ENCODE peak calls at places on chromosomes 13 and 19, in nine cellular contexts. V is vagina, Y is K562, D is upper lobe of left lung, K is IMR-90, Q is Peyer's patch, X is testis, S is uterus, A is body of pancreas. U is an unnamed sample.

GRCh38 chr13:104779311-104779710 is 1713.1 kb upstream of the SLC10A2 start:
- DNase-seq in V (no peak), Y (no peak), D (no peak), K (peak), Q (no peak), X (no peak), S (no peak), A (no peak), U (no peak)

GRCh38 chr19:10416380-10417257 is 3.7 kb upstream of the PDE4A start:
- DNase-seq in V (no peak), Y (peak), D (peak), K (peak), Q (peak), X (peak), S (no peak), A (peak), U (peak)

GRCh38 chr19:31018951-31019350 is 330.3 kb downstream of the TSHZ3 start:
- DNase-seq in V (no peak), Y (no peak), D (no peak), K (no peak), Q (no peak), X (no peak), S (no peak), A (no peak), U (no peak)

GRCh38 chr19:31553112-31553843 is 204.0 kb upstream of the TSHZ3 start:
- DNase-seq in V (no peak), Y (no peak), D (no peak), K (no peak), Q (no peak), X (no peak), S (no peak), A (no peak), U (no peak)

GRCh38 chr13:112643759-112644459 is 45.9 kb upstream of the ATP11A start:
- DNase-seq in V (no peak), Y (no peak), D (peak), K (no peak), Q (no peak), X (no peak), S (no peak), A (peak), U (no peak)

GRCh38 chr19:37869766-37870340 is 36.5 kb downstream of the WDR87 start:
- DNase-seq in V (no peak), Y (no peak), D (no peak), K (no peak), Q (no peak), X (no peak), S (no peak), A (no peak), U (no peak)

GRCh38 chr13:113946409-113947181 is 27.3 kb downstream of the C13orf46 start:
- DNase-seq in V (no peak), Y (no peak), D (no peak), K (no peak), Q (peak), X (no peak), S (no peak), A (no peak), U (no peak)

GRCh38 chr19:33310606-33311325 is 8.4 kb upstream of the CEBPA start:
- DNase-seq in V (no peak), Y (no peak), D (peak), K (no peak), Q (peak), X (no peak), S (no peak), A (peak), U (no peak)

GRCh38 chr19:23203841-23204344 is 46.3 kb downstream of the ZNF724 start:
- DNase-seq in V (no peak), Y (no peak), D (no peak), K (no peak), Q (no peak), X (peak), S (no peak), A (no peak), U (peak)

GRCh38 chr19:45591004-45591637 is 6.5 kb upstream of the OPA3 start:
- DNase-seq in V (no peak), Y (peak), D (peak), K (peak), Q (peak), X (peak), S (no peak), A (peak), U (no peak)

GRCh38 chr13:49403966-49404365 is 39.9 kb downstream of the CAB39L start:
- DNase-seq in V (no peak), Y (no peak), D (no peak), K (no peak), Q (no peak), X (no peak), S (no peak), A (no peak), U (no peak)

GRCh38 chr13:60661514-60661913 is 264.5 kb downstream of the TDRD3 start:
- DNase-seq in V (no peak), Y (no peak), D (no peak), K (no peak), Q (no peak), X (no peak), S (no peak), A (no peak), U (no peak)

GRCh38 chr19:32674153-32674958 is 624 bp downstream of the ANKRD27 start:
- DNase-seq in V (no peak), Y (peak), D (peak), K (no peak), Q (no peak), X (no peak), S (no peak), A (no peak), U (no peak)

GRCh38 chr19:15869109-15869555 is 28.7 kb downstream of the CYP4F2 start:
- DNase-seq in V (no peak), Y (peak), D (peak), K (no peak), Q (no peak), X (peak), S (peak), A (peak), U (no peak)

GRCh38 chr13:65417953-65418352 is 1812.2 kb downstream of the PCDH9 start:
- DNase-seq in V (no peak), Y (no peak), D (no peak), K (no peak), Q (no peak), X (no peak), S (no peak), A (no peak), U (no peak)

GRCh38 chr19:3655402-3656072 is 28.9 kb upstream of the CACTIN start:
- DNase-seq in V (no peak), Y (peak), D (no peak), K (peak), Q (no peak), X (no peak), S (peak), A (no peak), U (no peak)

GRCh38 chr19:29415507-29415906 is 110.3 kb upstream of the VSTM2B start:
- DNase-seq in V (no peak), Y (no peak), D (no peak), K (no peak), Q (no peak), X (no peak), S (no peak), A (no peak), U (no peak)

GRCh38 chr13:24627864-24628418 is 52.3 kb upstream of the ATP12A start:
- DNase-seq in V (no peak), Y (peak), D (no peak), K (no peak), Q (no peak), X (no peak), S (no peak), A (no peak), U (no peak)

GRCh38 chr13:104011505-104012270 is 945.5 kb upstream of the SLC10A2 start:
- DNase-seq in V (no peak), Y (no peak), D (no peak), K (no peak), Q (no peak), X (peak), S (no peak), A (peak), U (peak)

GRCh38 chr19:40416918-40417713 is 3.9 kb upstream of the PRX start:
- DNase-seq in V (peak), Y (peak), D (peak), K (peak), Q (no peak), X (peak), S (no peak), A (no peak), U (no peak)

GRCh38 chr13:112885782-112886268 is 83.2 kb upstream of the MCF2L start:
- DNase-seq in V (no peak), Y (peak), D (peak), K (peak), Q (peak), X (peak), S (peak), A (peak), U (peak)

GRCh38 chr13:101520672-101521071 is 68.2 kb downstream of the ITGBL1 start:
- DNase-seq in V (no peak), Y (no peak), D (no peak), K (peak), Q (no peak), X (no peak), S (no peak), A (no peak), U (no peak)

GRCh38 chr13:39527961-39528720 is 74.9 kb downstream of the LHFPL6 start:
- DNase-seq in V (no peak), Y (no peak), D (no peak), K (peak), Q (no peak), X (no peak), S (no peak), A (no peak), U (no peak)

GRCh38 chr13:49977992-49978391 is 18.9 kb upstream of the TRIM13 start:
- DNase-seq in V (no peak), Y (no peak), D (no peak), K (no peak), Q (no peak), X (no peak), S (no peak), A (no peak), U (no peak)

GRCh38 chr19:8850488-8850887 is 18.3 kb downstream of the MBD3L1 start:
- DNase-seq in V (no peak), Y (no peak), D (no peak), K (no peak), Q (no peak), X (no peak), S (no peak), A (no peak), U (no peak)

GRCh38 chr19:46357846-46358583 is 11.1 kb downstream of the PPP5C start:
- DNase-seq in V (no peak), Y (no peak), D (no peak), K (peak), Q (no peak), X (no peak), S (no peak), A (no peak), U (no peak)

DNA sequence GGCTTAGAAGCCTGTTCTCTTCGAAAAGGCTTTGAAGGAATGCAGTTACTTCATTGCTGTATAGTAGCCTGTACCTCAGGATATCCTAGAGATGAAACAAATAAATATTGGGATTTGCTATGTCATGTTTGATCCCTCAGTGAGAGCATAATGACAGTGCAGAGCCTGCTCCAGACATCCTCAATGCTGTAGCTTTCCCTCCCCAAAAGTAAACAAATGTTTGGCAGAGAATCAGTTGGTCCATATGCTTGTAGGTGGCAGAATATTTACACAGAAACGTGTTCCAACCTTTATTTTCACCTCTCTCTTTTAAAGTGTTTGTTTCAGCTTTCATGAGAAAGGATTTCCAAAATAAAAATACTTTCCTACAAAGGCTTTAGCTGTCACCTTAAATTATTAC is 515.2 kb upstream of the SGCG start:
- DNase-seq in V (no peak), Y (no peak), D (no peak), K (no peak), Q (no peak), X (no peak), S (no peak), A (no peak), U (no peak)
- TF ChIP-seq POLR2A in V (no peak), Y (no peak), D (no peak), K (no peak), Q (no peak), X (no peak), S (no peak), A (no peak), U (no peak)

GRCh38 chr19:1115646-1116420 is 12.0 kb downstream of the GPX4 start:
- DNase-seq in V (no peak), Y (no peak), D (no peak), K (no peak), Q (no peak), X (no peak), S (no peak), A (no peak), U (no peak)

GRCh38 chr19:1112254-1113208 is 8.7 kb downstream of the GPX4 start:
- DNase-seq in V (no peak), Y (peak), D (peak), K (no peak), Q (peak), X (peak), S (peak), A (peak), U (peak)

GRCh38 chr19:1111641-1112253 is 8.0 kb downstream of the GPX4 start:
- DNase-seq in V (no peak), Y (no peak), D (no peak), K (no peak), Q (no peak), X (no peak), S (no peak), A (no peak), U (no peak)

GRCh38 chr19:1113986-1114483 is 10.2 kb downstream of the GPX4 start:
- DNase-seq in V (no peak), Y (no peak), D (no peak), K (no peak), Q (no peak), X (no peak), S (no peak), A (no peak), U (peak)

DNA sequence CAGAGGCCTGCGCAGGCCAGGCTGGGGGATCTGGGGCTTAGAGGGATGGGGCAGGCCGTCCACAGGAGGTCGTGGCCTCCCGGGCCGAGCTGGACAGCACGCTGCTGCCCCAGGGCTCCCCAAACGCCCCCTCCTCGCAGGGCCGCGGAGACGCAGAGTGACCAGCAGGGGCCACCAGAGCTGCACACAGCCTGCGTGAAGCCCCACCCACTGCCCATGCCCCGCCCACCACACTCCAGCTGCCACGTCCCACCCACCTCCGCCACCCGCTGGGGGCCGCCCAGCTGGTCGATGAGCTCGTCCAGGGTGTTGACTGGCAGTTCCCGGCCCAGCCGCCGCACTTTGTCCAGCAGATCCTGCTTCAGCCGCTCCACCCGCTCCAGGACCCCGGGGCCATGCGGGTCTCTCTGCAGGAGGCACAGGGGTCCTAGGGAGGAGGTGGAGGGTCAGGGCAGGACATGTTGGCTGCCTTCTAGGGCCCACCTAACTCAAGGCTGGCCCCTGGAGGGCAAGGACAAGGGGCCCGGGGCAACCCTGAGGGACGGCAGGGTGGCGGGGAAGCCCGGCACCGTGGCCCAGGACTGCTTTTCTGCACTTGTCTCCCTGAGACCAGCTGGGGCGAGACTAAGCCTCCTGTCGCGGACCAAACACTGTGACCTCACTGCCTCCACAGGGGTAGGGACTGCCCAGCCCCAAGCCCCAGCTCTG is 9.6 kb downstream of the GPX4 start:
- DNase-seq in V (no peak), Y (peak), D (peak), K (peak), Q (peak), X (peak), S (peak), A (peak), U (peak)
- TF ChIP-seq POLR2A in V (no peak), Y (no peak), D (no peak), K (no peak), Q (no peak), X (no peak), S (peak), A (no peak), U (no peak)

DNA sequence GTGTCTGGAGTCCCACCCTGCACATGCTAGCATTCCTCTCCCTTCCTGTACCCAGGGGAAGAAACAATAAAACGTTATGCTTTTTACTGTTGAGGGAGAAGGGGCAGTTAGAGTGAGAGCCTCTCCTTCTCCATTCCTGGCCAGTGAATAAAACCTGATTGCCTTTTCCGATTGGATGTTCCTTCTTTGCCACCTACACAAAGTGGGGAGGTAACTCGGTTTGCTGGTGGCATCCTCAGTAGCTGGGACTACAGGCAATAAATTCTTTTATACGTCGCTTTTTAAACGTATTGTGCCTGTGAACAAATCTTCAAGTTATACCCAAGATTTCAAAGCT is 725 bp upstream of the MVB12A start:
- DNase-seq in V (no peak), Y (no peak), D (no peak), K (no peak), Q (no peak), X (no peak), S (no peak), A (no peak), U (no peak)
- TF ChIP-seq POLR2A in V (no peak), Y (no peak), D (no peak), K (no peak), Q (no peak), X (no peak), S (no peak), A (no peak), U (no peak)

DNA sequence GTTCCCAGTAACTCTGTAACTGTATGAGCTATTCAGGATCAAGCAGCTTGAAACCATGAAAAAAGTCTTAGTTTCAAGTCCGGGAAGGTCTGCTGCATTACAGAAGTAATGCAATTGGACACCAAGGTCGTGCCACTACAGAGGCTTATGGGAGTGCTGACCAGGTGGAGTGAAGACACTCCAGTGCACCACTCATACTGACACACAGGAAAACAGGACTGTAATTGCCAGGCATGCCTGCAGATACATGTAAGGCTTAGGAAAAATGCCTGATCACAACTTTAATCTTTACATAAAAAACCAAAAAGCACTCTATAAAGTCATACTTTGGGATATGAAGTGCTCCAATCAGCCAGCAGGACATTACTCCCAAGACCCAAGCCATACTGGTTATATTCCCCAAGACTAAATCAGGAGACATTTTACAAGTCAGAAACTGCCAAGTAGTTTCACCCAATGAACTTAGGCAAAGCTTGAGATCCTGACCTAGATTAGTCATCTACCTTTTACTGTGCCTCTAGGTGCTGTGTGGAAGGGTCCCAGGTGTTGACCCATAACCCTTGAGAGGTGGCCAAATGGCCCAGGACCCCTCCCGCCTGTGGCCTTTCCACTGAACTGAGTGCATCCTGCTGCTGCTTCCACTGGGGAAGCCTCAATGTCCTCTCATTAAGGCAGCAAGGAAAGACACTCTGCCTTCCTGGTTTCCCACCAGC is 27.5 kb downstream of the ANKRD10 start:
- DNase-seq in V (no peak), Y (no peak), D (no peak), K (peak), Q (no peak), X (no peak), S (no peak), A (no peak), U (no peak)
- TF ChIP-seq POLR2A in V (no peak), Y (no peak), D (no peak), K (no peak), Q (no peak), X (no peak), S (no peak), A (no peak), U (no peak)

DNA sequence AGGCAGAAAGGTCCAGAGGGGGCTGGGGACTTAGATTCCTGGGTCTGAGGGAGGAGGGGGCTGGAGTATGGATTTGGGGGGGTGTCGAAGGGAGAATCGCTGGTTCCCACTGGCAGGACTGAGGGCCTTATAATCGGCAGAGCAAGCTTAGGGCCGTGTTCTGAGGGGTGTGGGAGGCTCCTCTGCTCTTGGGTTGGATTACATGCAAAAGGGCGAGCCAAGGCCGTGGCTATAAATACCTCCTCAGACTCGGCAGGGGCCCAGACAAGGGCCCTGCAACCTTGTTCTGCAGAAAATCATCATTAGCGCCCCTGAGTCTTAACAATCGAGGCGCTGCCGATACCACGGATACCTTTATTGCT is 707 bp upstream of the MAMSTR start:
- DNase-seq in V (no peak), Y (no peak), D (no peak), K (no peak), Q (no peak), X (no peak), S (no peak), A (no peak), U (no peak)
- TF ChIP-seq POLR2A in V (no peak), Y (no peak), D (no peak), K (no peak), Q (no peak), X (no peak), S (no peak), A (peak), U (no peak)

GRCh38 chr13:94601446-94602431 is at the start of gene GPR180:
- DNase-seq in V (no peak), Y (peak), D (peak), K (peak), Q (peak), X (peak), S (peak), A (peak), U (peak)
- TF ChIP-seq POLR2A in V (no peak), Y (peak), D (peak), K (peak), Q (peak), X (peak), S (peak), A (peak), U (peak)

DNA sequence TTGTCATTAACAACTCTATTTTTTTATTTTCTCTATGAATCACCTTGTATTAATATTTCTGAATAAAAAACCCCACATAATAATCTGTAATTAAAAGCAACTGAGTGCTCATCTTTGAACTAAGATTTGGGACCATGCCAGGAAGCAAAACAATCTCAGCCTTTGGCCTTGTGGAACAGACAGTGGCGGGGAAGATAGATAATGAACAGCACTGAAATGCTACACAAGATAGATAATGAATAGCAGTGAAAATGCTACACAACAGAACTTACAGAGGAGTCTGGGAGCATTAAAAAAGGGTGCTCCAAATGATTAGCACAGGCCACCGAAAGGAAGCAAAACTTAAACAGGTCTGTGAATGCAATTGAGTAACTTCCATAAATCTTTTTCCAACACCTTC is 134.9 kb downstream of the GPC5 start:
- DNase-seq in V (no peak), Y (no peak), D (no peak), K (no peak), Q (no peak), X (peak), S (no peak), A (no peak), U (no peak)
- TF ChIP-seq POLR2A in V (no peak), Y (no peak), D (no peak), K (no peak), Q (no peak), X (no peak), S (no peak), A (no peak), U (no peak)